ENCODE peak calls at places on chromosome 6, in five cellular contexts. O is neuronal stem cell, K is IMR-90, R is H1, I is mesenchymal stem cell. T is an unnamed sample.

GRCh38 chr6:109867970-109868358 is 110.1 kb upstream of the GPR6 start:
- DNase-seq in K (no peak), R (no peak), O (no peak), I (peak; percentile 57), T (no peak)

GRCh38 chr6:53128842-53129241 is 19.8 kb downstream of the GCM1 start:
- DNase-seq in O (no peak), I (peak; percentile 32), K (no peak), R (no peak), T (no peak)

GRCh38 chr6:141421378-141421777 is 711.3 kb upstream of the GJE1 start:
- DNase-seq in K (peak; percentile 85), I (peak; percentile 65), R (no peak), O (no peak), T (peak; percentile 34)

GRCh38 chr6:157841211-157841840 is 18.3 kb downstream of the SNX9 start:
- DNase-seq in R (no peak), O (no peak), K (no peak), I (no peak), T (no peak)

GRCh38 chr6:99349620-99350141 is at the start of gene FAXC:
- DNase-seq in R (peak; percentile 81), O (peak; percentile 50), I (peak; percentile 11), K (peak; percentile 14), T (peak; percentile 80)

GRCh38 chr6:127933852-127934840 is 33.3 kb upstream of the THEMIS start:
- DNase-seq in I (no peak), K (no peak), R (no peak), O (no peak), T (peak; percentile 11)

GRCh38 chr6:113732384-113732966 is 124.7 kb upstream of the MARCKS start:
- DNase-seq in I (peak; percentile 45), K (peak; percentile 14), O (peak; percentile 60), R (peak; percentile 28), T (no peak)

GRCh38 chr6:79266051-79266450 is 31.6 kb upstream of the HMGN3 start:
- DNase-seq in I (no peak), R (no peak), O (no peak), K (no peak), T (no peak)

GRCh38 chr6:43790031-43790430 is 20.0 kb downstream of the VEGFA start:
- DNase-seq in O (no peak), I (peak; percentile 88), K (no peak), R (no peak), T (no peak)

GRCh38 chr6:163183791-163184190 is 230.7 kb upstream of the QKI start:
- DNase-seq in I (no peak), K (no peak), R (no peak), O (no peak), T (no peak)

GRCh38 chr6:33787954-33788693 is 806 bp downstream of the LEMD2 start:
- DNase-seq in K (peak; percentile 79), O (no peak), I (peak; percentile 87), R (no peak), T (peak; percentile 82)

GRCh38 chr6:111731404-111732195 is 125.9 kb upstream of the TRAF3IP2 start:
- DNase-seq in R (no peak), I (no peak), O (peak; percentile 65), K (peak; percentile 6), T (peak; percentile 80)

GRCh38 chr6:48378874-48379407 is 267.9 kb upstream of the PTCHD4 start:
- DNase-seq in I (no peak), O (no peak), R (no peak), K (no peak), T (no peak)

GRCh38 chr6:150620244-150620643 is 20.6 kb downstream of the PLEKHG1 start:
- DNase-seq in R (no peak), O (no peak), I (no peak), K (no peak), T (no peak)

GRCh38 chr6:152378154-152378553 is 259.0 kb downstream of the SYNE1 start:
- DNase-seq in K (peak; percentile 46), I (peak; percentile 81), R (no peak), O (no peak), T (peak; percentile 43)

GRCh38 chr6:151291145-151292055 is 51.6 kb downstream of the AKAP12 start:
- DNase-seq in R (no peak), I (peak; percentile 93), O (no peak), K (peak; percentile 96), T (peak; percentile 71)

GRCh38 chr6:83511901-83512681 is at the start of gene PRSS35:
- DNase-seq in I (peak; percentile 69), O (peak; percentile 77), R (peak; percentile 84), K (peak; percentile 48), T (peak; percentile 95)

GRCh38 chr6:104566411-104566810 is 293.3 kb downstream of the HACE1 start:
- DNase-seq in R (no peak), K (no peak), I (no peak), O (no peak), T (no peak)

GRCh38 chr6:168563656-168564055 is 122.7 kb downstream of the SMOC2 start:
- DNase-seq in O (no peak), R (no peak), I (no peak), K (no peak), T (peak; percentile 54)

GRCh38 chr6:113842165-113842564 is 15.0 kb upstream of the MARCKS start:
- DNase-seq in I (peak; percentile 30), K (peak; percentile 74), R (no peak), O (no peak), T (peak; percentile 19)

GRCh38 chr6:154537942-154538341 is 27.5 kb upstream of the CNKSR3 start:
- DNase-seq in K (no peak), I (no peak), O (no peak), R (no peak), T (no peak)

GRCh38 chr6:112252571-112253504 is 1.5 kb downstream of the LAMA4 start:
- DNase-seq in K (peak; percentile 36), R (no peak), O (no peak), I (peak; percentile 57), T (peak; percentile 58)

GRCh38 chr6:108118359-108118724 is 43.8 kb upstream of the OSTM1 start:
- DNase-seq in I (no peak), O (no peak), R (no peak), K (no peak), T (no peak)

GRCh38 chr6:108120311-108120710 is 45.5 kb upstream of the NR2E1 start:
- DNase-seq in R (peak; percentile 53), I (no peak), O (peak; percentile 36), K (no peak), T (peak; percentile 60)

GRCh38 chr6:108119212-108120141 is 44.9 kb upstream of the OSTM1 start:
- DNase-seq in K (no peak), R (peak; percentile 83), O (peak; percentile 23), I (no peak), T (peak; percentile 40)

GRCh38 chr6:108117427-108118358 is 43.2 kb upstream of the OSTM1 start:
- DNase-seq in O (peak; percentile 31), R (peak; percentile 81), K (peak; percentile 21), I (peak; percentile 57), T (peak; percentile 72)

GRCh38 chr6:108118791-108119211 is 44.3 kb upstream of the OSTM1 start:
- DNase-seq in O (peak; percentile 41), I (peak; percentile 45), K (no peak), R (no peak), T (peak; percentile 35)
- H2BK15ac ChIP-seq in O (no peak overlapping the region), I (no peak overlapping the region), K (no peak overlapping the region), R (no peak overlapping the region), T (no peak overlapping the region)

GRCh38 chr6:131001945-131002661 is 60.9 kb downstream of the EPB41L2 start:
- DNase-seq in K (peak; percentile 44), I (no peak), R (no peak), O (no peak), T (peak; percentile 35)
- H3K23ac ChIP-seq in K (peak overlapping the region; percentile 86), I (no peak overlapping the region), R (no peak overlapping the region), O (no peak overlapping the region), T (no peak overlapping the region)

GRCh38 chr6:90159452-90159851 is 137.2 kb downstream of the BACH2 start:
- DNase-seq in R (no peak), I (no peak), K (no peak), O (no peak), T (no peak)
- H3K36me3 ChIP-seq in R (no peaks in the 10 kb centered on the region), I (no peaks in the 10 kb centered on the region), K (no peaks in the 10 kb centered on the region), O (no peaks in the 10 kb centered on the region), T (no peaks in the 10 kb centered on the region)

DNA sequence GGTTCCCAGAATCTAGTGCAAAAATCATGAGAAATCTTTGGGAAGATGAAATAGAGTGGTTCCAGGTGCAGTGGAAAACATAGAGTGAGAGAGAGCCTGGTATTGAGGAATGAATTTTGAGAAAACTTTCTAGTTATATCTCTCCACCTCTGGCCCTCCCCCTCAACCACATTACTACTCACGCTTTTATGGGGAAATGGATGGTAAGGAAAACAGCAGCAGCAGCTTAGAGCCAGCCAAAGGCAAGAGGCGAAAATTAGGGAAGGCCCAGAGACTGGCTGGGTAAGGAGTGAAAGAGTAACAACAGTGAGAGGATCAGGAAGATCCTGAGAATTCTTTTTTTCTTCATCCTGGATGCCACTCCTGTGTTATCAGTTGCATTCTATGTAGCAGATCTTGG is 187.9 kb upstream of the ECI2 start:
- DNase-seq in I (no peak), R (no peak), K (no peak), O (no peak), T (peak; percentile 8)
- H2BK15ac ChIP-seq in I (no peak overlapping the region), R (no peak overlapping the region), K (peak overlapping the region; percentile 25), O (no peak overlapping the region), T (no peak overlapping the region)

GRCh38 chr6:138226011-138226410 is 7.7 kb upstream of the PBOV1 start:
- DNase-seq in I (no peak), O (no peak), R (no peak), K (no peak), T (no peak)
- H3K23ac ChIP-seq in I (no peak overlapping the region), O (no peak overlapping the region), R (no peak overlapping the region), K (no peak overlapping the region), T (no peak overlapping the region)

GRCh38 chr6:31943742-31944141 is 2.2 kb upstream of the CFB start:
- DNase-seq in O (no peak), K (no peak), I (no peak), R (no peak), T (no peak)
- H3K36me3 ChIP-seq in O (no peaks in the 10 kb centered on the region), K (no peaks in the 10 kb centered on the region), I (no peaks in the 10 kb centered on the region), R (no peaks in the 10 kb centered on the region), T (no peaks in the 10 kb centered on the region)

DNA sequence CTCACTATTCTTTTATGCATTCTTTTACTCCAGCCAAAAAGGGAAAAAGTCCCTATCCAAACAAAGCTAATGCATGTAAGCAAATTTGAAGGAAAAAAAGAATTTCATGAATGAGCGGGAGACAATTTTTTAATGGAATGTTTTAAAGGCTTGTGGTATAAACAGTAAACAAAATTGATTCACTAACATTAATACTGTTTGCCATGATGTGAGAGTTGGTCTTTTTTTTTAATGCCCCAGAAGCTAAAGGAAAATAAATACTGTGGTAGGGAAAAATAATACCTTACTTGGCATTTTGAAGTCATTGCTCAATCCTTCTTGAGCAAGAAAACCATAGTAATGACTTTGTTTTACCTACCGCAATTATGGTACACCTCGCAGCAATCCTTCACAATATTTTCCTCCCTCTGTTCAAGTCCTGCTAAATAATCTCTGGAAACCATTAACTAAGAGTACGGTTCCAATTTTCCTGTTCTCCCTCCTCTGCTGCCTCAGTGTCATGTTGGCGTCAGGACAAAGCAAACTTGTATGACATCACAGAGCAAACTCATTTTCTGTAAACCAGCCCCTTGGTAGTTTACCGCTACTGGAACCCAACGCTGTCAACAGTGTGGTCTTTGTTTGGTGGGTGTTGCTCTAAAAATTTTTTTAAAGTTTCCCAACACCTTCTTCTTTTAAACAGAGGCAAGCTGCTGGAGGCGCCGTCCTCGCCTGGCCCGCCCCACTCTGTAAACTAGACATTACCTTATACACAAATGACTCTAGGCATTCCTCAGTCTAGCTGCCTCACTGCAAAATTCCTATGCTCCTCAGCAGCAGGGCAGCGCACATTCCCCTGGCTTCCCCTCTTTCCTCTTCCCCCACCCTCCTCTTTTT is 78.8 kb downstream of the BACH2 start:
- DNase-seq in R (peak; percentile 52), K (no peak), I (no peak), O (no peak), T (no peak)
- H2BK15ac ChIP-seq in R (no peak overlapping the region), K (peak overlapping the region; percentile 10), I (no peak overlapping the region), O (no peak overlapping the region), T (peak overlapping the region; percentile 75)